ENCODE peak calls at places on chromosomes 3 and 15, in four cellular contexts. K is GM12878, H is SK-N-SH, L is K562. G is an unnamed sample.

GRCh38 chr3:31055757-31056156 is 161.3 kb upstream of the GADL1 start:
- DNase-seq in K (no peak), H (no peak), L (no peak), G (no peak)

GRCh38 chr3:146189519-146190173 is 28.7 kb upstream of the PLOD2 start:
- DNase-seq in K (no peak), H (peak; percentile 40), L (peak; percentile 32), G (no peak)

GRCh38 chr15:48120751-48121150 is at the start of gene SLC24A5:
- DNase-seq in K (no peak), H (no peak), L (no peak), G (no peak)

GRCh38 chr3:195001961-195002861 is 268.7 kb downstream of the XXYLT1 start:
- DNase-seq in K (peak; percentile 4), H (peak; percentile 75), L (peak; percentile 72), G (peak; percentile 59)

GRCh38 chr15:67420137-67420536 is 100.8 kb upstream of the C15orf61 start:
- DNase-seq in K (no peak), H (no peak), L (no peak), G (no peak)

GRCh38 chr3:138974467-138974866 is 27.4 kb downstream of the FOXL2NB start:
- DNase-seq in K (no peak), H (no peak), L (no peak), G (no peak)

GRCh38 chr3:57228734-57229505 is 1.4 kb downstream of the APPL1 start:
- DNase-seq in K (no peak), H (no peak), L (no peak), G (no peak)

GRCh38 chr15:88745075-88745474 is 58.2 kb upstream of the ACAN start:
- DNase-seq in K (no peak), H (no peak), L (no peak), G (no peak)

GRCh38 chr3:25674670-25675069 is 10.0 kb upstream of the TOP2B start:
- DNase-seq in K (no peak), H (no peak), L (no peak), G (no peak)

GRCh38 chr3:193710286-193711164 is 117.5 kb downstream of the OPA1 start:
- DNase-seq in K (no peak), H (no peak), L (no peak), G (no peak)

GRCh38 chr3:25455316-25456232 is 27.5 kb downstream of the RARB start:
- DNase-seq in K (no peak), H (peak; percentile 46), L (no peak), G (no peak)

GRCh38 chr3:189914799-189915198 is 205.9 kb downstream of the P3H2 start:
- DNase-seq in K (no peak), H (no peak), L (no peak), G (no peak)

GRCh38 chr3:30539214-30539613 is 67.2 kb upstream of the TGFBR2 start:
- DNase-seq in K (no peak), H (no peak), L (no peak), G (no peak)

GRCh38 chr3:128321418-128321817 is 145.3 kb downstream of the DNAJB8 start:
- DNase-seq in K (no peak), H (no peak), L (no peak), G (no peak)

GRCh38 chr3:87448559-87448958 is 172.2 kb upstream of the POU1F1 start:
- DNase-seq in K (no peak), H (no peak), L (no peak), G (no peak)

GRCh38 chr3:70806556-70806955 is 494.1 kb upstream of the MDFIC2 start:
- DNase-seq in K (no peak), H (no peak), L (no peak), G (no peak)

GRCh38 chr15:77739591-77740378 is 107.1 kb upstream of the LINGO1 start:
- DNase-seq in K (no peak), H (no peak), L (no peak), G (peak; percentile 76)

GRCh38 chr3:15796771-15797599 is 794 bp downstream of the ANKRD28 start:
- DNase-seq in K (no peak), H (peak; percentile 9), L (peak; percentile 31), G (no peak)

DNA sequence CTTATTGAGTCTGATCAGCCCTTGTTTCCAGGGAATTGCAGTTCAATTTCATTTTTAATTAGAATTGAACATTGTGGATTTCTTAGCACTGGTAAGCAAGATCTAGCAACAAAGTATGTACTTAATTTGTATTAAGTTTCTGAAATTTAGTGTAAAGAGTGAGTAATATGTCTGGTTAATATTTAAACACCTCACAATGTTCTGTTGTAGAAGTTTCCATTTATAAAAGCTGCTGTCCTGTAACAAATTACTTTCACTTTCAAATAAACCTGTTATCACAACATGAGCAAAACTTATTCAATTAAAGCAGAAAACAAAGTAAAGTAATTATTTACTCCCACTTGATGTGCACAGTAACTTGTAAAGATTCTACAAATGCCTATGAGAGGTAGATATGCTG is 448.5 kb downstream of the NAALADL2 start:
- DNase-seq in K (no peak), H (no peak), L (no peak), G (no peak)
- TF ChIP-seq NRF1 in K (no peak), H (no peak), L (no peak), G (no peak)

DNA sequence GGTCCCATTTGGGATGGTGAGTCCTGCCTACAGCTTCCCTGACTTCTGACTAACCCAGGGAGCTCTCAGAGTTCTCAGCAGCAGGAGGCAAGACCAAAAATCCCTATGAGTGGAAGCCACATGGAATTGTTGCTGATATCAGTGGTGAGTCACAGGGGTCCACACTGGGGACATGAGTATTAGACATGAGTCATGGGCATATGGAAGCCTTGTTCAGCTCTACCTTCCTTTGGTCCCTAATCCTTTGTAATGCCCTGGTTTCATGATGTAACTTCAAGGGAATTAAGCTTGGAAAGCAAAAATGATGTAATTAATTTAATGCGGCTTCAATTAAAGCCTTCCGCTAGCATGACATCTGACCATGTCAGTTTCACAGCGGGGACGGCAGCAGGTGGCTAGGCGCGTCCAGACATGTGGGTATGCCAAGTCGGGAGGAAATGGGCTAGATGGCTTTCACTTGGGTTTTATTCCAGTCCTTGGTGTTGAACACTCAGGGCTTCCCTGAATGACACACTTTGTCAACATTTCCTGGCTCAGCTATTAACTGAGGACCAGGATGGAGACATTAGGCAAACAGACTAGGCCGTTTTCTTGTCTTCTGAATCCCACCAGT is 176.1 kb upstream of the RGMA start:
- DNase-seq in K (no peak), H (no peak), L (no peak), G (no peak)
- TF ChIP-seq NRF1 in K (no peak), H (no peak), L (no peak), G (no peak)

GRCh38 chr15:85477061-85477460 is 96.7 kb downstream of the AKAP13 start:
- DNase-seq in K (no peak), H (no peak), L (no peak), G (no peak)
- TF ChIP-seq NRF1 in K (no peak), H (no peak), L (no peak), G (no peak)

GRCh38 chr3:126205717-126206655 is 25.6 kb upstream of the ALDH1L1 start:
- DNase-seq in K (no peak), H (no peak), L (no peak), G (no peak)
- TF ChIP-seq NRF1 in K (no peak), H (no peak), L (no peak), G (no peak)